ENCODE peak calls at places on chromosomes 13 and 19, in six cellular contexts. One of them, this sample, is unnamed.

GRCh38 chr13:98853791-98854191 is 101.3 kb upstream of the SLC15A1 start:
- DNase-seq in trophoblast cell: no peak
- DNase-seq in H9: no peak
- DNase-seq in IMR-90: peak; percentile 56
- DNase-seq in neuronal stem cell: no peak
- DNase-seq in mesenchymal stem cell: peak; percentile 53
- DNase-seq in this sample: no peak

GRCh38 chr19:1516395-1516753 is 3.6 kb upstream of the ADAMTSL5 start:
- DNase-seq in trophoblast cell: no peak
- DNase-seq in H9: no peak
- DNase-seq in IMR-90: no peak
- DNase-seq in neuronal stem cell: no peak
- DNase-seq in mesenchymal stem cell: no peak
- DNase-seq in this sample: no peak

GRCh38 chr13:65453982-65454381 is 1776.2 kb downstream of the PCDH9 start:
- DNase-seq in trophoblast cell: no peak
- DNase-seq in H9: no peak
- DNase-seq in IMR-90: no peak
- DNase-seq in neuronal stem cell: no peak
- DNase-seq in mesenchymal stem cell: no peak
- DNase-seq in this sample: no peak

GRCh38 chr13:28336193-28336657 is 158.7 kb downstream of the FLT1 start:
- DNase-seq in trophoblast cell: no peak
- DNase-seq in H9: no peak
- DNase-seq in IMR-90: no peak
- DNase-seq in neuronal stem cell: no peak
- DNase-seq in mesenchymal stem cell: no peak
- DNase-seq in this sample: no peak

GRCh38 chr19:10828981-10829821 is 6.8 kb downstream of the TMED1 start:
- DNase-seq in trophoblast cell: no peak
- DNase-seq in H9: peak; percentile 75
- DNase-seq in IMR-90: no peak
- DNase-seq in neuronal stem cell: no peak
- DNase-seq in mesenchymal stem cell: no peak
- DNase-seq in this sample: no peak

GRCh38 chr13:107976628-107977027 is 238.7 kb downstream of the LIG4 start:
- DNase-seq in trophoblast cell: no peak
- DNase-seq in H9: no peak
- DNase-seq in IMR-90: no peak
- DNase-seq in neuronal stem cell: no peak
- DNase-seq in mesenchymal stem cell: no peak
- DNase-seq in this sample: no peak

GRCh38 chr13:105370011-105370645 is 1165.3 kb downstream of the EFNB2 start:
- DNase-seq in trophoblast cell: no peak
- DNase-seq in H9: no peak
- DNase-seq in IMR-90: no peak
- DNase-seq in neuronal stem cell: no peak
- DNase-seq in mesenchymal stem cell: no peak
- DNase-seq in this sample: no peak

GRCh38 chr19:23305555-23305954 is 55.4 kb upstream of the ZNF724 start:
- DNase-seq in trophoblast cell: no peak
- DNase-seq in H9: no peak
- DNase-seq in IMR-90: no peak
- DNase-seq in neuronal stem cell: no peak
- DNase-seq in mesenchymal stem cell: no peak
- DNase-seq in this sample: no peak

GRCh38 chr13:98173431-98173921 is 3.6 kb downstream of the RNF113B start:
- DNase-seq in trophoblast cell: peak; percentile 95
- DNase-seq in H9: no peak
- DNase-seq in IMR-90: peak; percentile 99
- DNase-seq in neuronal stem cell: no peak
- DNase-seq in mesenchymal stem cell: peak; percentile 98
- DNase-seq in this sample: no peak

GRCh38 chr19:43934055-43934984 is 762 bp downstream of the ZNF45 start:
- DNase-seq in trophoblast cell: no peak
- DNase-seq in H9: no peak
- DNase-seq in IMR-90: peak; percentile 10
- DNase-seq in neuronal stem cell: no peak
- DNase-seq in mesenchymal stem cell: peak; percentile 33
- DNase-seq in this sample: no peak

GRCh38 chr13:23956106-23956505 is 58.8 kb upstream of the C1QTNF9B start:
- DNase-seq in trophoblast cell: peak; percentile 64
- DNase-seq in H9: no peak
- DNase-seq in IMR-90: peak; percentile 55
- DNase-seq in neuronal stem cell: no peak
- DNase-seq in mesenchymal stem cell: no peak
- DNase-seq in this sample: no peak

GRCh38 chr13:23752111-23753001 is 136.8 kb downstream of the MIPEP start:
- DNase-seq in trophoblast cell: no peak
- DNase-seq in H9: no peak
- DNase-seq in IMR-90: peak; percentile 56
- DNase-seq in neuronal stem cell: no peak
- DNase-seq in mesenchymal stem cell: no peak
- DNase-seq in this sample: no peak

GRCh38 chr13:48235100-48235813 is 2.3 kb downstream of the ITM2B start:
- DNase-seq in trophoblast cell: peak; percentile 77
- DNase-seq in H9: peak; percentile 55
- DNase-seq in IMR-90: peak; percentile 25
- DNase-seq in neuronal stem cell: no peak
- DNase-seq in mesenchymal stem cell: peak; percentile 54
- DNase-seq in this sample: no peak

GRCh38 chr13:46961719-46962118 is 64.9 kb upstream of the HTR2A start:
- DNase-seq in trophoblast cell: peak; percentile 70
- DNase-seq in H9: no peak
- DNase-seq in IMR-90: peak; percentile 89
- DNase-seq in neuronal stem cell: no peak
- DNase-seq in mesenchymal stem cell: peak; percentile 85
- DNase-seq in this sample: no peak

DNA sequence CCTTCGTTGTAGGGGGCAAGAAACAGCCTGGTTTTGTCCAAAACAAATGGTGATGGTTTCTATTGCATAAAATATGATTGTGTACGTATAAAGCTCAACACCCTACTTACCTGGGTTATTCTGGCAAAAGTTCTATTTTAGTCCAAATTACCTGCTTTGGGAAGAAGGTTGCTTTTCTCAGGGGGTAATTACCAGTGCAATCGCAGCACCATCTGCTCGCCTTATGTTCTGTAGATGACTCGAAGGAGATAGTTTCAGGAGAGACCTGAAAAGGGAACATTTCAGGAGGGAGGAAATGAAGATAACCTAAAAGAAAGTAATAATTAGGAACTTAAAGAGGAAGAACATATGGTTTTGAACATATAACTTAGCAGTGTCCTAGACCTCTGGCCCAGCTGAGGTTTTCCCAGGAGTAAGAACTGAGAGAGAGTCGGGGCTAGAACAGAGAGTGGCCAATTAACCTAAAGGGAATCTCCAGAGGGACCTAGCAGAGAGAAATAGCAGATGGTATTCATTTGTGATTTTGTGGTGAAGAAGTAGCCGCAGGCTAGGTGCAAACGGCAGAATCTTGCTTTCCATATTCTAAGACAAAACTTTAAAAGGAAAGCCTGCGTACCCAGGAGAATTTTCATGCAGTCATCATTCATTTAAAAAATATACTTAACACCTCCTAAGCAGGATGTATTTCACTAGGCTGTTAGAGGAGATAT is 112.9 kb upstream of the SLC10A2 start:
- DNase-seq in trophoblast cell: no peak
- DNase-seq in H9: no peak
- DNase-seq in IMR-90: no peak
- DNase-seq in neuronal stem cell: no peak
- DNase-seq in mesenchymal stem cell: no peak
- DNase-seq in this sample: no peak
- H3K14ac ChIP-seq in trophoblast cell: no peak overlapping the region
- H3K14ac ChIP-seq in H9: no peak overlapping the region
- H3K14ac ChIP-seq in IMR-90: no peak overlapping the region
- H3K14ac ChIP-seq in neuronal stem cell: no peak overlapping the region
- H3K14ac ChIP-seq in mesenchymal stem cell: no peak overlapping the region
- H3K14ac ChIP-seq in this sample: no peak overlapping the region

GRCh38 chr13:50080856-50081105 is 65.5 kb downstream of the KCNRG start:
- DNase-seq in trophoblast cell: no peak
- DNase-seq in H9: no peak
- DNase-seq in IMR-90: peak; percentile 27
- DNase-seq in neuronal stem cell: peak; percentile 27
- DNase-seq in mesenchymal stem cell: no peak
- DNase-seq in this sample: no peak

GRCh38 chr13:50081899-50082425 is 66.7 kb downstream of the KCNRG start:
- DNase-seq in trophoblast cell: peak; percentile 99
- DNase-seq in H9: peak; percentile 99
- DNase-seq in IMR-90: peak; percentile 98
- DNase-seq in neuronal stem cell: peak; percentile 100
- DNase-seq in mesenchymal stem cell: peak; percentile 99
- DNase-seq in this sample: peak; percentile 98

GRCh38 chr13:50080158-50080855 is 65.1 kb downstream of the KCNRG start:
- DNase-seq in trophoblast cell: peak; percentile 42
- DNase-seq in H9: no peak
- DNase-seq in IMR-90: peak; percentile 52
- DNase-seq in neuronal stem cell: peak; percentile 11
- DNase-seq in mesenchymal stem cell: peak; percentile 77
- DNase-seq in this sample: no peak

GRCh38 chr13:50081106-50081898 is 66.1 kb downstream of the KCNRG start:
- DNase-seq in trophoblast cell: peak; percentile 61
- DNase-seq in H9: peak; percentile 63
- DNase-seq in IMR-90: no peak
- DNase-seq in neuronal stem cell: no peak
- DNase-seq in mesenchymal stem cell: peak; percentile 66
- DNase-seq in this sample: peak; percentile 76

DNA sequence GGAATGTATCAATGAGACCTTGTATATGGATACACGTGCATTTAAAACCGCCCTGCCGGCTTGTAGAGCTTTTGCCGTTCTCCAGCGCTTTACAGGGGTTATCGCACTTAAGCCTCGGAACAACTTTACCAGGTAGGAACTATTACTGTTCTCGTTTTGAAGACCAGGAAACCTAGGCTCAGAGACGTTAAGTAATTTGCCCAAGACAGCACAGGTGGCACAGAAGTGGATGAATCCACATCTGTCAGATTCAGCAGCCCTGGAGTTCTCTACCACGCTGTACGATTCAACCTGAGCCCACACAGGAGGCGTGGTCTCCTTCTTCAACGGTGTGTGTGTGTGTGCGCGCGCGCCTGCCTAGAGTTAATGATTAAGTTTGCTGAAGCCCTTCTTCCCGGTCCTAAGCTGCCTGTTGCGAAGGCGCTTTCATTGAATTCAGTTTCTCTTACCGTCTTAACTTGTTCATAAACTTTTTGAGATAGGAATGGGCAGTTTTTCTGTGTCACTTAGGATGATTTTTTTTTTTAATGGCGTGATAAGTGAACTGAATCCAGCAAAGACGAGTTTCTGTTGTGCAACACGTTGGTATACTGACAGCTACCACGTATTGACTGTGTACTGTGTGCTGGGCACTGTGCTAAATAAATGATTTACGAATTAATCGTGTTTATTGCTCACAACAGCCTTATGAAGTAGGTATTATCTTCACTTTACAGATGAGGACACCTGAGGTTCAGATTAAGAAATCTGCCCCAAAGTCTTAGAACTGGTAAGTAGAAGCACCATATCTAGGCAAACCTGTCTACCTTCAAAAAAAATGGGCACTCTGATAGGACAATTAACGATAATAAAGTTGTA is 67.4 kb downstream of the KCNRG start:
- DNase-seq in trophoblast cell: peak; percentile 85
- DNase-seq in H9: peak; percentile 74
- DNase-seq in IMR-90: peak; percentile 68
- DNase-seq in neuronal stem cell: peak; percentile 74
- DNase-seq in mesenchymal stem cell: peak; percentile 88
- DNase-seq in this sample: no peak
- H3K14ac ChIP-seq in trophoblast cell: no peak overlapping the region
- H3K14ac ChIP-seq in H9: no peak overlapping the region
- H3K14ac ChIP-seq in IMR-90: peak overlapping the region; percentile 70
- H3K14ac ChIP-seq in neuronal stem cell: no peak overlapping the region
- H3K14ac ChIP-seq in mesenchymal stem cell: no peak overlapping the region
- H3K14ac ChIP-seq in this sample: no peak overlapping the region

GRCh38 chr13:31327157-31327556 is 127.4 kb downstream of the B3GLCT start:
- DNase-seq in trophoblast cell: no peak
- DNase-seq in H9: no peak
- DNase-seq in IMR-90: no peak
- DNase-seq in neuronal stem cell: no peak
- DNase-seq in mesenchymal stem cell: no peak
- DNase-seq in this sample: no peak

GRCh38 chr13:31322702-31323101 is 122.9 kb downstream of the B3GLCT start:
- DNase-seq in trophoblast cell: peak; percentile 59
- DNase-seq in H9: no peak
- DNase-seq in IMR-90: no peak
- DNase-seq in neuronal stem cell: no peak
- DNase-seq in mesenchymal stem cell: no peak
- DNase-seq in this sample: no peak

GRCh38 chr13:31321457-31321856 is 121.7 kb downstream of the B3GLCT start:
- DNase-seq in trophoblast cell: no peak
- DNase-seq in H9: no peak
- DNase-seq in IMR-90: no peak
- DNase-seq in neuronal stem cell: no peak
- DNase-seq in mesenchymal stem cell: no peak
- DNase-seq in this sample: no peak

GRCh38 chr13:31320946-31321345 is 121.2 kb downstream of the B3GLCT start:
- DNase-seq in trophoblast cell: no peak
- DNase-seq in H9: no peak
- DNase-seq in IMR-90: no peak
- DNase-seq in neuronal stem cell: no peak
- DNase-seq in mesenchymal stem cell: no peak
- DNase-seq in this sample: no peak

GRCh38 chr13:31322025-31322424 is 122.2 kb downstream of the B3GLCT start:
- DNase-seq in trophoblast cell: peak; percentile 60
- DNase-seq in H9: no peak
- DNase-seq in IMR-90: peak; percentile 7
- DNase-seq in neuronal stem cell: no peak
- DNase-seq in mesenchymal stem cell: peak; percentile 11
- DNase-seq in this sample: no peak
- H3K14ac ChIP-seq in trophoblast cell: no peak overlapping the region
- H3K14ac ChIP-seq in H9: no peak overlapping the region
- H3K14ac ChIP-seq in IMR-90: no peak overlapping the region
- H3K14ac ChIP-seq in neuronal stem cell: no peak overlapping the region
- H3K14ac ChIP-seq in mesenchymal stem cell: no peak overlapping the region
- H3K14ac ChIP-seq in this sample: no peak overlapping the region

DNA sequence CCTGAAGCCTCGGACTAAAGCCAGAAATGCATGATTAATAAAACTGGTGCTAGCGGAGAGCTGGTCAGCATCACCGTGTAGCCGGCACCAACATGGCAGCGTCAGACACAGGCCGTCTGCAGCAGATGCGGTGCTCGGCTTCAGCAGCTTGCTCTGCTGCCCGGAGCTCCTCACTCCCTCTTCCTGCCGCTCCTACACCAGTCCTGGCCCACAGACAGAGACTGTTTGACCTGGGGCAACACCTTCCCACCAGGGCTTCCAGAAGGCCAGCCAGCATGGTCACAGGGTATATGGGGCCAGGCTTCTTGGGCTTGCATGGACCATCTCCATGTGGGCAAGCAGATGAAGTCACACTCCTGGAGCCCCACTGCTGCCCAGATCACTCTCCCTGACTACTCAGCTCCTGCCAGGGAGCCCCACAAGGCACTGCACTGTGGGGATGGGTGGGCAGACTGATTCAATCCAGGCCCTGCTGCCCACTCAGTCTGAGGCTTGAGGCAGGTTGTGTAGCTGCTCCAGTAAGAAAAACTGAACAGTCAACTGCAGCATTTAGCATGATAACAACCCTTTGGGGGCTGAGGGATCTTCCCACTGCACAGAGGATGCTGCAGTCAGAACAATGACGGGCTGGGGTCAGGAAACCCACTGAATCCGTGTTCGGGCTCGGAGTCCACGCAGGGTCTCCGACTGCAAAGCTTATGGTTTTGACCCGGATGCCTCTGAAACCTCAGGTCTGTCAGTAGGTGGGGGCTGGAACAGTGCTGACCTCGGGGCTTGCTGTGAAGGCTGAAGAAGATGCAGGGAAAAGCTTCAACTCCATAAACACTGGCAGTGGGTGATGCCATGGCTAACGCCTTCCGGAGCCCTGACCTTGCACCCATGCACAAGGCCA is 45.6 kb downstream of the CEBPG start:
- DNase-seq in trophoblast cell: no peak
- DNase-seq in H9: no peak
- DNase-seq in IMR-90: no peak
- DNase-seq in neuronal stem cell: no peak
- DNase-seq in mesenchymal stem cell: no peak
- DNase-seq in this sample: no peak
- H3K14ac ChIP-seq in trophoblast cell: no peak overlapping the region
- H3K14ac ChIP-seq in H9: no peak overlapping the region
- H3K14ac ChIP-seq in IMR-90: no peak overlapping the region
- H3K14ac ChIP-seq in neuronal stem cell: no peak overlapping the region
- H3K14ac ChIP-seq in mesenchymal stem cell: no peak overlapping the region
- H3K14ac ChIP-seq in this sample: no peak overlapping the region

This sample was measured in H1.